ENCODE peak calls at places on chromosomes 3 and 15, in eight cellular contexts. I is left ventricle myocardium inferior, C is dorsolateral prefrontal cortex, O is cardiac muscle cell, S is astrocyte of the spinal cord, B is transverse colon, T is AG10803, R is left lung. Y is an unnamed sample.

GRCh38 chr3:18297131-18297530 is 128.0 kb downstream of the SATB1 start:
- DNase-seq in I (no peak), C (no peak), O (no peak), S (no peak), B (no peak), T (no peak), R (no peak), Y (no peak)

GRCh38 chr3:69776926-69777581 is 37.8 kb downstream of the MITF start:
- DNase-seq in I (no peak), C (no peak), O (no peak), S (no peak), B (no peak), T (no peak), R (no peak), Y (no peak)

GRCh38 chr3:189096092-189096491 is 75.7 kb upstream of the TPRG1 start:
- DNase-seq in I (no peak), C (no peak), O (no peak), S (no peak), B (no peak), T (no peak), R (no peak), Y (no peak)

GRCh38 chr3:130960139-130960779 is 66.4 kb downstream of the ASTE1 start:
- DNase-seq in I (no peak), C (no peak), O (no peak), S (no peak), B (no peak), T (peak; percentile 46), R (no peak), Y (no peak)

GRCh38 chr3:171444291-171444690 is 15.9 kb downstream of the TNIK start:
- DNase-seq in I (no peak), C (no peak), O (no peak), S (no peak), B (no peak), T (no peak), R (no peak), Y (no peak)

GRCh38 chr3:10142707-10143560 is 1.4 kb downstream of the VHL start:
- DNase-seq in I (no peak), C (no peak), O (peak; percentile 58), S (no peak), B (no peak), T (no peak), R (no peak), Y (no peak)

GRCh38 chr3:175731543-175731942 is 872.4 kb downstream of the NAALADL2 start:
- DNase-seq in I (no peak), C (no peak), O (no peak), S (no peak), B (no peak), T (no peak), R (no peak), Y (no peak)

GRCh38 chr3:165185707-165186327 is 10.4 kb downstream of the SLITRK3 start:
- DNase-seq in I (no peak), C (peak; percentile 43), O (peak; percentile 75), S (peak; percentile 50), B (peak; percentile 63), T (peak; percentile 56), R (no peak), Y (peak; percentile 74)

GRCh38 chr3:177379045-177379444 is 181.8 kb upstream of the TBL1XR1 start:
- DNase-seq in I (no peak), C (no peak), O (no peak), S (no peak), B (no peak), T (no peak), R (no peak), Y (no peak)

GRCh38 chr3:17369973-17370372 is 372.5 kb downstream of the TBC1D5 start:
- DNase-seq in I (no peak), C (no peak), O (no peak), S (no peak), B (no peak), T (no peak), R (no peak), Y (no peak)

GRCh38 chr3:190366145-190366544 is 21.8 kb upstream of the CLDN16 start:
- DNase-seq in I (no peak), C (no peak), O (peak; percentile 39), S (no peak), B (no peak), T (peak; percentile 37), R (no peak), Y (peak; percentile 53)

GRCh38 chr3:127679534-127680145 is 6.9 kb downstream of the ABTB1 start:
- DNase-seq in I (peak; percentile 9), C (peak; percentile 47), O (no peak), S (no peak), B (no peak), T (no peak), R (peak; percentile 24), Y (no peak)

GRCh38 chr3:127531821-127532220 is 58.7 kb downstream of the TPRA1 start:
- DNase-seq in I (no peak), C (no peak), O (no peak), S (no peak), B (no peak), T (no peak), R (no peak), Y (no peak)

GRCh38 chr3:172447611-172448579 is at the start of gene GHSR:
- DNase-seq in I (no peak), C (no peak), O (no peak), S (no peak), B (no peak), T (no peak), R (no peak), Y (no peak)

GRCh38 chr3:8239718-8240698 is 261.6 kb upstream of the LMCD1 start:
- DNase-seq in I (no peak), C (no peak), O (peak; percentile 74), S (peak; percentile 63), B (peak; percentile 9), T (peak; percentile 63), R (no peak), Y (peak; percentile 71)

GRCh38 chr15:73993211-73993994 is 1.1 kb upstream of the PML start:
- DNase-seq in I (no peak), C (no peak), O (no peak), S (no peak), B (no peak), T (no peak), R (no peak), Y (no peak)

GRCh38 chr15:73994419-73994883 is at the start of gene PML:
- DNase-seq in I (peak; percentile 97), C (peak; percentile 96), O (peak; percentile 96), S (peak; percentile 96), B (peak; percentile 98), T (peak; percentile 93), R (peak; percentile 98), Y (peak; percentile 95)

GRCh38 chr15:73991260-73991659 is 835 bp downstream of the STOML1 start:
- DNase-seq in I (peak; percentile 91), C (no peak), O (peak; percentile 93), S (peak; percentile 32), B (peak; percentile 45), T (peak; percentile 87), R (peak; percentile 73), Y (peak; percentile 76)

GRCh38 chr15:73991726-73992593 is at the start of gene STOML1:
- DNase-seq in I (peak; percentile 95), C (peak; percentile 85), O (peak; percentile 97), S (peak; percentile 93), B (peak; percentile 95), T (peak; percentile 96), R (peak; percentile 93), Y (peak; percentile 93)

GRCh38 chr15:73992594-73992898 is 451 bp upstream of the STOML1 start:
- DNase-seq in I (no peak), C (no peak), O (no peak), S (no peak), B (no peak), T (no peak), R (no peak), Y (no peak)
- TF ChIP-seq CTCF in I (peak; percentile 12), C (peak; percentile 4), O (no peak), S (no peak), B (peak; percentile 8), T (no peak), R (peak; percentile 51), Y (no peak)

GRCh38 chr15:88804257-88804656 is 1.0 kb downstream of the ACAN start:
- DNase-seq in I (no peak), C (no peak), O (no peak), S (no peak), B (no peak), T (no peak), R (no peak), Y (no peak)
- H3K4me3 ChIP-seq in I (no peak overlapping the region), C (no peak overlapping the region), O (no peak overlapping the region), S (no peak overlapping the region), B (no peak overlapping the region), T (peak overlapping the region; percentile 38), R (no peak overlapping the region), Y (no peak overlapping the region)

GRCh38 chr15:76999996-77000395 is 5.1 kb downstream of the PSTPIP1 start:
- DNase-seq in I (no peak), C (peak; percentile 16), O (no peak), S (no peak), B (no peak), T (no peak), R (no peak), Y (no peak)
- TF ChIP-seq CTCF in I (no peak), C (no peak), O (no peak), S (no peak), B (no peak), T (no peak), R (no peak), Y (no peak)

GRCh38 chr3:97010881-97011657 is 196.7 kb downstream of the EPHA6 start:
- DNase-seq in I (no peak), C (no peak), O (no peak), S (no peak), B (no peak), T (no peak), R (no peak), Y (no peak)

GRCh38 chr3:97009427-97010019 is 195.1 kb downstream of the EPHA6 start:
- DNase-seq in I (no peak), C (no peak), O (no peak), S (no peak), B (no peak), T (no peak), R (no peak), Y (no peak)
- H3K4me3 ChIP-seq in I (no peak overlapping the region), C (no peak overlapping the region), O (no peak overlapping the region), S (no peak overlapping the region), B (no peak overlapping the region), T (no peak overlapping the region), R (no peak overlapping the region), Y (no peak overlapping the region)

GRCh38 chr15:81133782-81134461 is at the start of gene CFAP161:
- DNase-seq in I (peak; percentile 82), C (peak; percentile 92), O (peak; percentile 86), S (peak; percentile 49), B (peak; percentile 44), T (peak; percentile 67), R (peak; percentile 78), Y (peak; percentile 77)
- TF ChIP-seq CTCF in I (peak; percentile 18), C (peak; percentile 28), O (no peak), S (peak; percentile 2), B (no peak), T (peak; percentile 17), R (peak; percentile 6), Y (no peak)

GRCh38 chr15:68114840-68115239 is 60.7 kb downstream of the PIAS1 start:
- DNase-seq in I (no peak), C (no peak), O (no peak), S (no peak), B (no peak), T (no peak), R (no peak), Y (no peak)
- H3K4me3 ChIP-seq in I (peak overlapping the region; percentile 54), C (peak overlapping the region; percentile 40), O (peak overlapping the region; percentile 10), S (no peak overlapping the region), B (no peak overlapping the region), T (peak overlapping the region; percentile 49), R (peak overlapping the region; percentile 19), Y (no peak overlapping the region)